ENCODE peak calls at places on chromosome 15, in four cellular contexts. C is heart right ventricle; S is CD8-positive, alpha-beta memory T cell; H is heart left ventricle. O is an unnamed sample. For H3K4me1, the result is how much of the 10 kb centered on the place peaks cover.

GRCh38 chr15:63048986-63049665 is 6.6 kb downstream of the TPM1 start:
- DNase-seq in C (peak), S (no peak), H (peak), O (peak)

GRCh38 chr15:82045179-82045891 is 483 bp downstream of the MEX3B start:
- DNase-seq in C (peak), S (no peak), H (peak), O (peak)

GRCh38 chr15:45642203-45642932 is 7.5 kb downstream of the SQOR start:
- DNase-seq in C (no peak), S (no peak), H (no peak), O (no peak)

GRCh38 chr15:49060710-49061483 is 14.7 kb upstream of the SECISBP2L start:
- DNase-seq in C (no peak), S (no peak), H (no peak), O (no peak)

GRCh38 chr15:66312144-66312543 is 18.8 kb downstream of the DIS3L start:
- DNase-seq in C (no peak), S (no peak), H (no peak), O (no peak)

GRCh38 chr15:55555089-55555488 is 33.1 kb downstream of the PYGO1 start:
- DNase-seq in C (no peak), S (no peak), H (no peak), O (no peak)

GRCh38 chr15:66362776-66363175 is 6.3 kb upstream of the TIPIN start:
- DNase-seq in C (no peak), S (no peak), H (no peak), O (no peak)

GRCh38 chr15:96064351-96064756 is 266.1 kb upstream of the NR2F2 start:
- DNase-seq in C (no peak), S (no peak), H (no peak), O (peak)

GRCh38 chr15:80234883-80235282 is 17.1 kb downstream of the CTXND1 start:
- DNase-seq in C (no peak), S (peak), H (no peak), O (peak)

GRCh38 chr15:90422043-90422442 is 34.0 kb downstream of the IQGAP1 start:
- DNase-seq in C (no peak), S (no peak), H (no peak), O (no peak)

GRCh38 chr15:90425726-90426346 is 37.8 kb downstream of the IQGAP1 start:
- DNase-seq in C (no peak), S (no peak), H (no peak), O (no peak)

GRCh38 chr15:90427185-90427584 is 39.1 kb downstream of the IQGAP1 start:
- DNase-seq in C (no peak), S (no peak), H (no peak), O (no peak)

GRCh38 chr15:90421527-90421926 is 33.5 kb downstream of the IQGAP1 start:
- DNase-seq in C (no peak), S (no peak), H (no peak), O (no peak)

GRCh38 chr15:90423920-90424319 is 35.9 kb downstream of the IQGAP1 start:
- DNase-seq in C (peak), S (no peak), H (peak), O (no peak)
- H3K4me1 ChIP-seq in C (under half), S (under half), H (half or more), O (under half)

DNA sequence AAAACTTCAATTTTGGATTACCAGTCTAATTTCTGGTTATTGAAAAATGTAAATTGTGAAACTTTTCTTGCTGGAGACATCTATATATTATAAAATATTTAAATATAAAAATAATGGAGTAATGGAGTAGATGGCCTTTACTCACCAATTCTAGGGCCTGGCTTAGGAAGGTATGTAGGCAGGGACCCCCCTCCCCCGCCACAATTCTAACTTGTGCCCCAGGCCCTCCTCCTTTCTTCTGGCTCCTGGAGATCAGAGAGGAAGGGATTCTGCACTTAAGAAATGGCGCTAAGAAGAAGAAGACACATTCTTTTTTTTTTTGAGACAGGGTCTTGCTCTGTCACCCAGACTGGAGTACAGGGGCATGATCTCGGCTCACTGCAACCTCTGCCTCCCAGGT is 49.5 kb downstream of the CGNL1 start:
- DNase-seq in C (no peak), S (no peak), H (no peak), O (no peak)
- H3K4me1 ChIP-seq in C (under half), S (under half), H (under half), O (under half)

GRCh38 chr15:61197187-61197586 is 31.9 kb downstream of the RORA start:
- DNase-seq in C (no peak), S (no peak), H (no peak), O (no peak)
- H3K4me1 ChIP-seq in C (under half), S (under half), H (under half), O (under half)

GRCh38 chr15:74320358-74321247 is 46.8 kb downstream of the CYP11A1 start:
- DNase-seq in C (peak), S (no peak), H (peak), O (peak)
- H3K4me1 ChIP-seq in C (under half), S (under half), H (under half), O (under half)

DNA sequence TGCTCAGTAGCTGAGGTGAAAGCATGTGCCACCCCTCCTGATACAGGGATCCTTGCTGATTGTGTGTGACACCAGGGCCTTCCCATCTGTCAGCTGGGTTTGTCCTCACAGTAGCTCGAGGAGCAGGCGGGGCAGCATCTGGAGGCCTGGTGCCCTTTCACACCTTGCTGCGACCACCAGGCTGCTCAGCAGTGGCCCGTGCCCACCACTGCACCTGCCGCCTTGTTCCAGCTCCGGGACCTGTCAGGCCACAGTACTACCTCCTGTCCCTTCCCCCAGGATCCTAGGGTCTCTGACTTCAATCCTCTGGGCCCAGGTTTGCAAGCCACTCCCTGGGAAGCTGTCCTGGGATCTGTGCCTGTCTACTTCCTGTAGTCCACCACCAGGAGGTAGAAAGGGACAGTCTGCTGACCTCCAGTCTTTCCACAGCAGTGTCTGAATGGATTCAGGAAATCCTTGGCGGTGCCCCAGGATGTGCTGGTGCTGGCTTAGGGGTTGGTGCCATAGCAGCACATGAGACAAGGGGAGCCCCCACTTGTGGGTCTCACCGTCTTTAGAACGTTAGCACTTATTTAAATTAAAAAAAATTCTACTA is 27.5 kb downstream of the APBA2 start:
- DNase-seq in C (no peak), S (no peak), H (no peak), O (no peak)
- H3K4me1 ChIP-seq in C (under half), S (under half), H (under half), O (under half)

DNA sequence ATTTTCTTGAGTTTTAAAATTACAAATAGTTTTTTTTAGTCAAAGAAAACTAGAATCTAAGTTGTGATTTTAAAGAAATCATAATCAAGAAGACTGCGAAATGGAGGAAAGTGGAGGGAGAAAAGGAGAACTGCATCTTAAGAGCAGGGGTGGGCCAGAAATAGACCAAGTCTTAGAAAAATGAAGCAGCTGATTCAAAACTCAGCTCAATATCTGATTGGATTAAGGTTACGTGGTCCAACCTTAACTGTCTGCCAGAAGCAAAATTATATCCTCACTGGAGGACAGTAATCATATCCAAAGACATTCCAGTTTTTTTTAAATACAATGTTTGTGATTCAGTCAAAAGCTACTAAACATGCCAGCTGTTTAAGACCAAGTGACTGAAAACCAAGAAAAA is 41.4 kb downstream of the CHSY1 start:
- DNase-seq in C (no peak), S (no peak), H (no peak), O (no peak)
- H3K4me1 ChIP-seq in C (under half), S (under half), H (half or more), O (under half)

O was measured in A673.